ENCODE peak calls at places on chromosomes 1 and 21, in five cellular contexts. Q is HepG2, E is HEK293T, B is K562, Y is GM12878. U is an unnamed sample.

GRCh38 chr1:102799496-102799895 is 308.8 kb downstream of the COL11A1 start:
- DNase-seq in Q (no peak), B (no peak), Y (no peak), E (no peak), U (no peak)

GRCh38 chr21:29832217-29832616 is 107.6 kb downstream of the GRIK1 start:
- DNase-seq in Q (no peak), E (no peak), Y (no peak), B (no peak), U (no peak)

GRCh38 chr1:12654657-12655056 is 10.8 kb downstream of the AADACL4 start:
- DNase-seq in Q (peak), B (no peak), E (no peak), Y (no peak), U (no peak)

GRCh38 chr1:7454895-7455784 is 316.0 kb upstream of the VAMP3 start:
- DNase-seq in Y (no peak), Q (no peak), B (no peak), E (no peak), U (peak)

GRCh38 chr1:232486454-232487202 is 143.3 kb downstream of the SIPA1L2 start:
- DNase-seq in Q (no peak), B (no peak), E (no peak), Y (no peak), U (no peak)

GRCh38 chr1:68449901-68450300 is at the start of gene RPE65:
- DNase-seq in Y (no peak), B (no peak), Q (no peak), E (no peak), U (no peak)

GRCh38 chr1:8463144-8463927 is 145.4 kb downstream of the SLC45A1 start:
- DNase-seq in Y (no peak), Q (peak), E (no peak), B (no peak), U (peak)

GRCh38 chr1:44489481-44489880 is 84.4 kb downstream of the RNF220 start:
- DNase-seq in E (no peak), B (no peak), Q (no peak), Y (no peak), U (no peak)

GRCh38 chr1:94060720-94061119 is 60.2 kb downstream of the ABCA4 start:
- DNase-seq in B (no peak), Q (no peak), Y (no peak), E (no peak), U (no peak)

GRCh38 chr21:42151148-42152074 is 67.5 kb upstream of the ABCG1 start:
- DNase-seq in B (no peak), E (no peak), Y (no peak), Q (no peak), U (no peak)

GRCh38 chr1:47983677-47984076 is 13.5 kb downstream of the TRABD2B start:
- DNase-seq in Q (no peak), B (no peak), Y (no peak), E (no peak), U (no peak)

GRCh38 chr1:157155658-157156057 is 17.5 kb upstream of the ETV3 start:
- DNase-seq in Q (peak), B (no peak), Y (no peak), E (no peak), U (no peak)

GRCh38 chr1:229131243-229132105 is 139.4 kb upstream of the RAB4A start:
- DNase-seq in Y (no peak), B (no peak), E (no peak), Q (peak), U (no peak)

GRCh38 chr1:93021539-93022134 is 57.4 kb upstream of the MTF2 start:
- DNase-seq in B (peak), Q (peak), Y (no peak), E (peak), U (peak)

GRCh38 chr1:155307247-155307740 is 1.4 kb upstream of the FDPS start:
- DNase-seq in E (no peak), Y (no peak), B (no peak), Q (peak), U (no peak)

GRCh38 chr21:32426592-32427051 is 14.1 kb downstream of the EVA1C start:
- DNase-seq in B (peak), Q (peak), E (no peak), Y (no peak), U (no peak)

GRCh38 chr1:75198761-75199160 is 64.6 kb downstream of the LHX8 start:
- DNase-seq in B (no peak), Y (no peak), E (no peak), Q (no peak), U (no peak)

GRCh38 chr1:215547009-215547408 is 20.1 kb upstream of the KCTD3 start:
- DNase-seq in Y (no peak), B (no peak), E (no peak), Q (no peak), U (no peak)

GRCh38 chr21:16117851-16118592 is 388.2 kb downstream of the USP25 start:
- DNase-seq in B (no peak), Y (no peak), Q (no peak), E (no peak), U (no peak)

GRCh38 chr1:45512641-45513054 is 9.0 kb downstream of the PRDX1 start:
- DNase-seq in Q (peak), Y (no peak), B (peak), E (peak), U (peak)

GRCh38 chr1:21605964-21606705 is 63.0 kb downstream of the RAP1GAP start:
- DNase-seq in E (no peak), B (no peak), Q (no peak), Y (no peak), U (no peak)

GRCh38 chr1:108878678-108879077 is 1.9 kb downstream of the GPSM2 start:
- DNase-seq in B (no peak), Q (no peak), Y (no peak), E (no peak), U (peak)

GRCh38 chr1:11691302-11691914 is at the start of gene DRAXIN:
- DNase-seq in Q (no peak), B (no peak), E (no peak), Y (no peak), U (peak)

GRCh38 chr1:25573591-25573930 is 30.2 kb downstream of the LDLRAP1 start:
- DNase-seq in E (no peak), Y (no peak), Q (peak), B (no peak), U (no peak)

GRCh38 chr1:118461154-118461553 is 276.1 kb upstream of the SPAG17 start:
- DNase-seq in Y (no peak), B (no peak), Q (peak), E (peak), U (no peak)

GRCh38 chr21:26027696-26028095 is 142.9 kb downstream of the APP start:
- DNase-seq in Q (no peak), E (no peak), Y (no peak), B (no peak), U (no peak)

GRCh38 chr1:60428161-60428560 is 354.6 kb upstream of the C1orf87 start:
- DNase-seq in Q (no peak), E (no peak), B (no peak), Y (no peak), U (no peak)

GRCh38 chr1:64187646-64188045 is 15.8 kb upstream of the UBE2U start:
- DNase-seq in Y (no peak), E (no peak), Q (no peak), B (no peak), U (no peak)

GRCh38 chr1:24388331-24388870 is 25.2 kb downstream of the STPG1 start:
- DNase-seq in Q (no peak), B (no peak), E (no peak), Y (no peak), U (no peak)

GRCh38 chr1:36349241-36349671 is 25.8 kb upstream of the EVA1B start:
- DNase-seq in E (no peak), Q (peak), Y (peak), B (no peak), U (no peak)

GRCh38 chr1:231934797-231935196 is 308.2 kb downstream of the DISC1 start:
- DNase-seq in B (peak), Y (no peak), E (no peak), Q (peak), U (no peak)

GRCh38 chr21:42698730-42699129 is 45.3 kb downstream of the PDE9A start:
- DNase-seq in B (no peak), Q (no peak), E (no peak), Y (no peak), U (no peak)

GRCh38 chr1:27973771-27974452 is 14.1 kb downstream of the XKR8 start:
- DNase-seq in B (no peak), Y (no peak), E (no peak), Q (no peak), U (no peak)

DNA sequence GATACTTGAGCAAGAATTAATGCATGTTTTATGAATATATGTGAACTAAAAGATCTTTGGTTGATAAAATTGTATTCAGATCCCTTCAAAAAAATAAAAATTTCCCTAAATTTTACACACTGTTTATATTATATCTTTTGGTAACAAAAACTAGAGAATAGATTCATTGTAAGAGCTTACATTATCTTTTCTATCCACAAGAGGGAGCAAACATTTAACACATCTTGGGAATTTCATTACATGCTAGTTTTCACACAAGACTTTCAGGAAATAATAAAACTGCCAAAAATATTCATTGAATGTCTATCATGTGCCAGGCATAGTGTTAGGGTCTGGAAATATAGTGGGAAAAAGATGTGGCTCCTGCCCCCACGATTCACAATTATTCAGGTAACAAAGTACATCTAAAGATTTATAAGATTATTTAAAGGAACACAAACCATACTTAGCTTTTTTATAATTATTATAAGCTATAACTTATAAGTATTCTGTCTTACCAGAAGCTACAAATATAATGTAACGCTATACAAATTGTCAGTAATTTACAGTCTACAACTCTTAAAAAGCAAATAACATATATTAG is 30.6 kb downstream of the FAF1 start:
- DNase-seq in B (peak), Y (no peak), Q (peak), E (peak), U (peak)
- TF ChIP-seq FOXM1 in B (no peak), Y (no peak), Q (no peak), E (no peak), U (no peak)

GRCh38 chr1:221117133-221117532 is 237.9 kb downstream of the HLX start:
- DNase-seq in E (no peak), B (no peak), Y (no peak), Q (no peak), U (no peak)

GRCh38 chr1:221117548-221117951 is 238.3 kb downstream of the HLX start:
- DNase-seq in E (no peak), Y (no peak), B (no peak), Q (no peak), U (peak)

GRCh38 chr1:221118938-221119320 is 239.7 kb downstream of the HLX start:
- DNase-seq in E (no peak), Q (no peak), B (no peak), Y (no peak), U (no peak)

GRCh38 chr1:221122501-221122900 is 243.3 kb downstream of the HLX start:
- DNase-seq in Y (no peak), B (no peak), Q (no peak), E (no peak), U (no peak)

DNA sequence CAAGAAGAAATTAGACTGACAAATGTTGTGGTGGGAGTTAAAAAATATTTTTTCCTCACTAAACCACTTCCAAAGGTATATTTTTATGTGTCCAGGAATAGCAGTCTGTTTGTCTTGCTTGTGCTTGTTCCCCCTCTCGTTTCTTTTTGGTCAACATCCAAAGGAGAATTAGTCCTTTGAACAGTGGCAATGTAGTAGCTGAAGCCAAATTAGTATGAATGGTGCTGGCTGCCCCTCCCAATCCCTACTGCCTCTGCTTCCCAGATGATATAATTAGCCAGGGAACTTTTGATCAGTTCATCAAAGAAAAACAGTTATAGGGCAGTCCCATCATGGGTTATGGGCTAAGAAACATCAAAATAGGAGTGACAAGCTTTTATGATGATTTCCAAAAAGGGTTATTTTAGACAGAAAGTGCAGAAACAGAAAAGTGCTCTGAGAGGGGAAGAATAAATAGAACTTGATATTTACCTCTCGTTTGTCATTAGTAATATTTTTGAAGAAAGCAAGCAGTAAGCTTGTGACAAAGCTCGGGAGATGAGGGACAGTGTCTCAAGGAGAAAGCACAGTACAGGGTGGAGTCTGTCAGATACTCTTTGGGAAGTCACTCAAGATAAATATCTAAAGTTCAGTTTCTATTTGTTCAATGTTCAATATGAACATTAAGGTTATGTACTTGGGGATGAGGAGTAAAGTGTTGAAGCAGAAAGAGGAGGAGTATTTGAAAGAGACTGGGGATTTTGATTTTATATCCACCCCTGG is 239.1 kb downstream of the HLX start:
- DNase-seq in E (no peak), Y (no peak), Q (no peak), B (no peak), U (no peak)
- TF ChIP-seq FOXM1 in E (no peak), Y (no peak), Q (no peak), B (no peak), U (no peak)

DNA sequence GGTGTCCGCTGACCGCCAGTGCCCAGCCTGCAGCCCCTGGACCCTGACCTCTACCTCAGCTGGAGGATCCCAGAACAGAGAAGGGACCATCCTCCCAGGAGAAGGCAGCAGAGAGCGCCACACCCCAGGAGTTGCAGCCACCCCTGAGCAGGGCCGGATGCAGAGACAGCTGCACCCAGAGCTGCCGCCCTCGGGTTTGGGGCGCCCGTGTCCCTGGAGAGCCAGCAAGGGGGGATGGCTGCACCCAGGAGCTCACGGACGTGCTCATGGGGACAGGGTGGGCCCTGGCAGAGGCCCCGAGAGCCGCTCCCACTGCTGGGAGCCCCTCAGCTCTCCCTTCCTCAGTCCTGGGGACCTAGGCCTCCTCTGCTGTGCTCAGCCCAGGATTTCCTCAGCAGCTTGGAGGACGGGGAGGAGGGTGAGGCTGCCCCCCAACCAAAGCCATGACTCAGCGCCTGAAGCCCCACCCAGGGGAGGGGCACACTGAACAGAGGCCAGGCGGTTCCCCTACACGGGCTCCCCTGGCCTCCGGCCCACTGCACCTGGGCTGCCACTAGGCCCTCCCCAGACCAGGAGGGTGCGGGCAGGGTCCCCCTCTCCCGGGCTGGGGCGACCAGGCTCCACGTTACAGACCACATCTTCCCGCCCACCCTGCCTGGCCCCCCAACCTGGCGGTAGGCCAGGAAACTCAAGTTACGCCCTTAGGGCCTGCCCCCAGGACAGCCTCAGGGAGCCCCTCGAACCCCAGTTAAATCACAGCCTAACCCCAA is 2.2 kb downstream of the ACAP3 start:
- DNase-seq in Y (no peak), Q (peak), E (no peak), B (peak), U (no peak)
- TF ChIP-seq FOXM1 in Y (no peak), Q (no peak), E (no peak), B (no peak), U (no peak)

GRCh38 chr1:239511865-239512264 is 125.5 kb downstream of the CHRM3 start:
- DNase-seq in B (no peak), Y (no peak), E (no peak), Q (no peak), U (no peak)
- TF ChIP-seq FOXM1 in B (no peak), Y (no peak), E (no peak), Q (no peak), U (no peak)

GRCh38 chr1:13812456-13813397 is 112.7 kb downstream of the PRDM2 start:
- DNase-seq in B (no peak), Q (no peak), E (no peak), Y (no peak), U (no peak)
- TF ChIP-seq FOXM1 in B (no peak), Q (no peak), E (no peak), Y (no peak), U (no peak)

U was measured in SK-N-SH.